ENCODE peak calls at places on chromosomes 12 and 14, in six cellular contexts. X is NCI-H1105, L is GM03348, D is hippocampal formation, S is upper lobe of right lung, I is HEK293T. B is an unnamed sample.

GRCh38 chr12:79690606-79691298 is at the start of gene PAWR:
- DNase-seq in X (peak; percentile 92), L (peak; percentile 86), D (no peak), S (peak; percentile 89), I (peak; percentile 81), B (peak; percentile 71)

GRCh38 chr14:67926821-67927220 is 107.2 kb downstream of the RAD51B start:
- DNase-seq in X (no peak), L (no peak), D (no peak), S (no peak), I (no peak), B (no peak)

GRCh38 chr12:116687888-116688287 is 50.0 kb downstream of the SPRING1 start:
- DNase-seq in X (no peak), L (no peak), D (no peak), S (no peak), I (peak; percentile 73), B (no peak)

GRCh38 chr12:45049912-45050318 is 984 bp downstream of the DBX2 start:
- DNase-seq in X (no peak), L (no peak), D (no peak), S (no peak), I (no peak), B (no peak)

GRCh38 chr14:76351941-76352340 is 24.0 kb upstream of the ESRRB start:
- DNase-seq in X (no peak), L (no peak), D (no peak), S (no peak), I (no peak), B (no peak)

GRCh38 chr14:94307410-94307992 is 14.4 kb upstream of the SERPINA10 start:
- DNase-seq in X (no peak), L (no peak), D (no peak), S (no peak), I (peak; percentile 26), B (no peak)

GRCh38 chr14:63186453-63186852 is 17.8 kb upstream of the RHOJ start:
- DNase-seq in X (no peak), L (peak; percentile 56), D (no peak), S (no peak), I (no peak), B (no peak)

GRCh38 chr14:39218171-39218769 is 15.4 kb upstream of the MIA2 start:
- DNase-seq in X (no peak), L (no peak), D (no peak), S (no peak), I (no peak), B (no peak)

GRCh38 chr14:106268013-106268727 is 741.8 kb downstream of the TMEM121 start:
- DNase-seq in X (no peak), L (no peak), D (no peak), S (no peak), I (no peak), B (no peak)

GRCh38 chr12:49345048-49345839 is 1.4 kb upstream of the DNAJC22 start:
- DNase-seq in X (peak; percentile 33), L (peak; percentile 50), D (no peak), S (peak; percentile 70), I (no peak), B (peak; percentile 62)

GRCh38 chr14:85604021-85604420 is 74.1 kb downstream of the FLRT2 start:
- DNase-seq in X (no peak), L (no peak), D (no peak), S (no peak), I (no peak), B (no peak)

GRCh38 chr14:45048385-45048784 is 35.5 kb upstream of the PRPF39 start:
- DNase-seq in X (no peak), L (no peak), D (no peak), S (no peak), I (no peak), B (no peak)

GRCh38 chr12:102107970-102108369 is 11.9 kb downstream of the NUP37 start:
- DNase-seq in X (no peak), L (no peak), D (no peak), S (no peak), I (no peak), B (no peak)

GRCh38 chr14:37638599-37638998 is 43.2 kb downstream of the TTC6 start:
- DNase-seq in X (no peak), L (no peak), D (no peak), S (no peak), I (no peak), B (no peak)

GRCh38 chr12:11482955-11483354 is 87.6 kb upstream of the PRB2 start:
- DNase-seq in X (no peak), L (no peak), D (no peak), S (no peak), I (no peak), B (no peak)

GRCh38 chr14:45038865-45039264 is 45.1 kb upstream of the PRPF39 start:
- DNase-seq in X (no peak), L (no peak), D (no peak), S (no peak), I (no peak), B (no peak)

GRCh38 chr12:46832084-46832704 is 6.4 kb upstream of the SLC38A4 start:
- DNase-seq in X (no peak), L (no peak), D (no peak), S (no peak), I (no peak), B (no peak)

GRCh38 chr12:12436831-12437345 is 80.0 kb downstream of the BORCS5 start:
- DNase-seq in X (no peak), L (no peak), D (no peak), S (no peak), I (no peak), B (no peak)

GRCh38 chr14:37172024-37172869 is at the start of gene SLC25A21:
- DNase-seq in X (peak; percentile 84), L (peak; percentile 89), D (peak; percentile 77), S (peak; percentile 90), I (peak; percentile 85), B (peak; percentile 87)

GRCh38 chr12:26112703-26113147 is 12.1 kb downstream of the BHLHE41 start:
- DNase-seq in X (no peak), L (no peak), D (no peak), S (no peak), I (no peak), B (no peak)

GRCh38 chr12:132729541-132730320 is 19.1 kb downstream of the PGAM5 start:
- DNase-seq in X (no peak), L (no peak), D (no peak), S (no peak), I (no peak), B (no peak)

GRCh38 chr14:92747701-92748258 is 647 bp downstream of the LGMN start:
- DNase-seq in X (no peak), L (peak; percentile 40), D (no peak), S (no peak), I (no peak), B (no peak)

GRCh38 chr14:21313512-21313911 is 33.6 kb downstream of the RPGRIP1 start:
- DNase-seq in X (no peak), L (no peak), D (no peak), S (no peak), I (no peak), B (no peak)

GRCh38 chr14:104458845-104459244 is 120.7 kb upstream of the C14orf180 start:
- DNase-seq in X (no peak), L (no peak), D (no peak), S (no peak), I (no peak), B (no peak)

GRCh38 chr12:127230843-127231260 is 1036.1 kb upstream of the TMEM132C start:
- DNase-seq in X (no peak), L (peak; percentile 64), D (no peak), S (no peak), I (no peak), B (no peak)

GRCh38 chr14:59354666-59355065 is 110.5 kb downstream of the GPR135 start:
- DNase-seq in X (no peak), L (peak; percentile 46), D (no peak), S (no peak), I (no peak), B (no peak)

GRCh38 chr14:21069388-21070082 is 569 bp upstream of the ARHGEF40 start:
- DNase-seq in X (peak; percentile 45), L (peak; percentile 53), D (peak; percentile 68), S (peak; percentile 72), I (no peak), B (no peak)

GRCh38 chr12:91620949-91621348 is 438.3 kb upstream of the DCN start:
- DNase-seq in X (no peak), L (no peak), D (peak; percentile 2), S (no peak), I (peak; percentile 8), B (no peak)

GRCh38 chr12:78870539-78870938 is 6.0 kb downstream of the SYT1 start:
- DNase-seq in X (no peak), L (no peak), D (no peak), S (no peak), I (no peak), B (no peak)

GRCh38 chr12:46453428-46453827 is 80.9 kb upstream of the SLC38A2 start:
- DNase-seq in X (no peak), L (no peak), D (no peak), S (no peak), I (no peak), B (no peak)

GRCh38 chr12:96197503-96198272 is 3.5 kb downstream of the ELK3 start:
- DNase-seq in X (no peak), L (peak; percentile 81), D (no peak), S (no peak), I (no peak), B (no peak)

B was measured in sigmoid colon.